ENCODE peak calls at places on chromosomes 11 and 22, in nine cellular contexts. Q is PC-3, V is tibial nerve, B is Panc1, W is astrocyte, F is fibroblast of lung, Y is right lobe of liver, X is H9, G is cardiac muscle cell. K is an unnamed sample.

GRCh38 chr11:45472713-45473317 is 186.7 kb upstream of the SYT13 start:
- DNase-seq in Q (no peak), V (no peak), B (no peak), W (no peak), F (no peak), Y (no peak), X (no peak), G (no peak), K (peak; percentile 34)

GRCh38 chr22:29130490-29130889 is 57.7 kb downstream of the KREMEN1 start:
- DNase-seq in Q (no peak), V (no peak), B (no peak), W (no peak), F (no peak), Y (no peak), X (no peak), G (no peak), K (peak; percentile 17)

GRCh38 chr22:50112151-50113118 is 22.6 kb downstream of the MOV10L1 start:
- DNase-seq in Q (peak; percentile 25), V (no peak), B (no peak), W (peak; percentile 86), F (peak; percentile 90), Y (no peak), X (no peak), G (peak; percentile 92), K (no peak)

GRCh38 chr22:39114157-39114511 is 17.1 kb downstream of the APOBEC3H start:
- DNase-seq in Q (no peak), V (no peak), B (no peak), W (no peak), F (no peak), Y (no peak), X (peak; percentile 74), G (no peak), K (no peak)

GRCh38 chr11:75582935-75583709 is 21.1 kb downstream of the SERPINH1 start:
- DNase-seq in Q (peak; percentile 60), V (peak; percentile 42), B (no peak), W (peak; percentile 60), F (peak; percentile 77), Y (no peak), X (peak; percentile 80), G (peak; percentile 83), K (peak; percentile 87)

GRCh38 chr11:128669491-128669890 is 24.4 kb upstream of the FLI1 start:
- DNase-seq in Q (peak; percentile 61), V (no peak), B (no peak), W (peak; percentile 49), F (peak; percentile 59), Y (no peak), X (no peak), G (peak; percentile 80), K (no peak)

GRCh38 chr11:102026975-102027374 is 20.3 kb upstream of the CFAP300 start:
- DNase-seq in Q (no peak), V (no peak), B (no peak), W (no peak), F (no peak), Y (no peak), X (no peak), G (no peak), K (no peak)

GRCh38 chr11:12223771-12224536 is 113.6 kb downstream of the MICAL2 start:
- DNase-seq in Q (peak; percentile 64), V (no peak), B (no peak), W (no peak), F (peak; percentile 40), Y (no peak), X (no peak), G (no peak), K (no peak)

GRCh38 chr22:46620588-46621242 is 529 bp downstream of the GRAMD4 start:
- DNase-seq in Q (no peak), V (no peak), B (no peak), W (no peak), F (no peak), Y (no peak), X (no peak), G (no peak), K (peak; percentile 61)

GRCh38 chr22:50603511-50604255 is 3.1 kb downstream of the MAPK8IP2 start:
- DNase-seq in Q (no peak), V (no peak), B (no peak), W (no peak), F (no peak), Y (no peak), X (no peak), G (no peak), K (no peak)

GRCh38 chr22:35516723-35517122 is 23.9 kb upstream of the RASD2 start:
- DNase-seq in Q (no peak), V (no peak), B (no peak), W (no peak), F (no peak), Y (no peak), X (no peak), G (no peak), K (no peak)
- H3K4me1 ChIP-seq in Q (peaks cover 9% of the 10 kb centered on the region), V (no peaks in the 10 kb centered on the region), B (no peaks in the 10 kb centered on the region), W (no peaks in the 10 kb centered on the region), F (no peaks in the 10 kb centered on the region), Y (no peaks in the 10 kb centered on the region), X (peaks cover 4% of the 10 kb centered on the region), G (no peaks in the 10 kb centered on the region), K (no peaks in the 10 kb centered on the region)

DNA sequence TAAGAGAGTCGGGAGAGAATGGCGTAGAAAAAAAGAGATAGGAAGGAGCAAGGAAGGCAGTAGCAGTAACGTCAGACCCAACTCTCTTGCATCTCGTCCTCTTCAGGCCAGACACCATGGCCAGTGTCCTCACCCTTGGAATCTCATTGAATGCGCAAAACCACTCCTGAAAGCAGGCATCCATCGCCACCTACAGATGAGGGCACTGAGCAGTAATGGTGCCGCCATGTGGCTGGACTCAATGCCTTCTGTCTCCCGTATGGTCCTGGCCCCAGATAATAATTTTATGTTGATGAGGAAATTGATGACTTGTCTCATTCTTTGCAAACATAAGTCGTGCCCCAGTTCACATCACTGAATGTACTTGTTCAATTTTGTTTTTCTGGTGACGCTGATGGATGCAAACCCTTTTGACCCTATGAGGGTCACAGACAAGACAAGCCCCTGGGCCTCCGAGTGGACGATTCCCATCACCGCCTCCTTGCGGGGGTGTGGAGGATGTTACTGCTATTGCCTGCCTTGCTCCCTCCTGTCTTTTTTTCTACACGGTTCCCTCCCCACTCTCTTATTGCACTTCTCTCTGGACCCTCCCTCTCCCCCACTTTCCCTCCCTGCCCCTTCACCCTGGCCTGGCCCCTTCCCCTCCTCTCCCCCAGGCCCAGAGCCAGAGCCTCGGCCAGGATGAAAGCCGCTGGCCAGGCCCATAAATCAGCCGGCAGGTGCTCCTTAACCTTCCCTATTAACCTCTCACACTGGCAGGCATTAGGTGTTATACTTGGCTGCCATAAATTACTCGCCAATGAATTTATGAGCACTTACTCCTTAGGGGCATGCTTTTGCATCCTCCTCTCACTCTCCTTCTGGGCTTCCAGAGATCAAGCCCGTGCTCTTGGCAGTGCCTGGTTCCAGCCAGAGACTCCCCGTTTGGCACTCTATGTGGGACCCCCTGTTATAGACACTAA is 18.1 kb upstream of the ALX4 start:
- DNase-seq in Q (no peak), V (no peak), B (no peak), W (no peak), F (no peak), Y (no peak), X (no peak), G (no peak), K (no peak)
- H3K27me3 ChIP-seq in Q (peaks cover 87% of the 10 kb centered on the region), V (no peaks in the 10 kb centered on the region), B (peaks cover 8% of the 10 kb centered on the region), W (peaks cover 70% of the 10 kb centered on the region), F (peaks cover 44% of the 10 kb centered on the region), Y (peaks cover 18% of the 10 kb centered on the region), X (peaks cover 20% of the 10 kb centered on the region), G (peaks cover 100% of the 10 kb centered on the region), K (peaks cover 97% of the 10 kb centered on the region)

DNA sequence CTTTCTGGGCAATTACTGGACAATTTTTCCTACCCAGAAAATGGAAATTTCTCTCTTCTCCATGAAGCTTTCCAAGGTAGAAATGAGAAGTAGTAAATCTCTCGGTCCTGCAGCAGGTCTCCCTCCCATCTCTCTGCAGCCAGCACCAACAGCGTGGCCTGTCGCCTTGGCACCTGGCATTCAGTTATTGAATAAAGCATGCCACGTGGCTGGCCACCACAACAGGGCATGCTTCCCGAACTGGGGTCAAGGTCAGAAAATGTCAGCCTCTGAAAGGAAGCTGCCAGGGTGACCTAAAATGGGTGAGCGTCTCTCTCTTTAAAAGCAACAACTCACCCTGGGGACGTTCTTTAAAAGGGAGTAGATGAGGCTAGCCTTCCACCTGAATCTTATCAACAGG is 14.0 kb downstream of the CACNG2 start:
- DNase-seq in Q (no peak), V (no peak), B (no peak), W (no peak), F (no peak), Y (no peak), X (no peak), G (no peak), K (no peak)
- TF ChIP-seq CTCF in Q (no peak), V (no peak), B (no peak), W (no peak), F (no peak), Y (no peak), X (no peak), G (no peak), K (no peak)

DNA sequence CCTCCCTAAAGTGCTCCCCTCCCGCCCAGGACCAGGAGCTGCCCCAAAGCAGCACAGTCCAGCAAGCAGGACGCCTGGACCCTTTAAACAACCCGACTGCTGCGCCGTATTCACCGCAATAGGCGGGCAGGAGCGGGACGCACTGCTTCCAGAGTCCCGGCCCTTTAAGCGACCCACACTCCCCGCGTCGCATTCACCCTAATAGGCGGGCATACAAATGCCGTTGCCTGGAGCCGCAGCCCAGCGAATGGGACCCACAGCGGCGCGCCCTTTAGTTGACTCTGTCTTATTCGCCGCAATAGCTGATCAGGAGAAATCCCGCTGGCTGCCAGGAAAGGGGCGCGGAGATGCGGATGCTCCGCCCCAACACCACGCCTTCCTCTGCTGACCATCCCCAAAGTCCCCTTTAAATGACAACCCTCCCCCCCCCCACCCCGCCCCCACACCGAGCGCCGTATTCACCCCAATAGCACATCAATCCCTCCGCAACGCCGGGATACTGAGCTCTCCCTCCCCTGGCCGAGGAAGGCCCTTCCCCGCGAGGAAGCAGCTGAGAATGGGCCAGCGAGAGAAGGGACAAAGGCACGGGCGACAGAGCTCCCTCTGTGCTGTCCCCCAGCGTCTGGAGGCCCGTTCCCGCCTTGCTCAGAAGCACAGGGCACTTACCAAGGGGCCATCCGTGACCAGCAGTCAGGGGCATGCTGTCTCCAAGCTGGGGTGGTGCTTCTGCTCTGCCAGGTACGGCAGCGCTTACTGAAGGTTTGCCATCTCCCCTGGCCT is 4.7 kb downstream of the OSBPL5 start:
- DNase-seq in Q (no peak), V (peak; percentile 86), B (peak; percentile 20), W (peak; percentile 87), F (peak; percentile 92), Y (peak; percentile 70), X (peak; percentile 96), G (peak; percentile 95), K (peak; percentile 96)
- H3K4me1 ChIP-seq in Q (peaks cover 3% of the 10 kb centered on the region), V (peaks cover 45% of the 10 kb centered on the region), B (peaks cover 46% of the 10 kb centered on the region), W (peaks cover 43% of the 10 kb centered on the region), F (peaks cover 46% of the 10 kb centered on the region), Y (no peaks in the 10 kb centered on the region), X (peaks cover 6% of the 10 kb centered on the region), G (peaks cover 47% of the 10 kb centered on the region), K (peaks cover 81% of the 10 kb centered on the region)

K was measured in sigmoid colon.